ENCODE peak calls at places on chromosome 15, in four cellular contexts. G is GM10248, W is activated T-cell treated with anti-CD3 and anti-CD28 coated beads for 1 hour, Y is B cell. Z is an unnamed sample.

GRCh38 chr15:75107905-75108838 is 84.8 kb downstream of the PPCDC start:
- DNase-seq in Y (peak), W (peak), G (peak), Z (peak)

GRCh38 chr15:99371180-99372103 is 120.2 kb downstream of the LRRC28 start:
- DNase-seq in Y (no peak), G (peak), W (no peak), Z (peak)

GRCh38 chr15:99719096-99719541 is 14.1 kb downstream of the LYSMD4 start:
- DNase-seq in G (peak), Y (no peak), W (no peak), Z (peak)

GRCh38 chr15:20658024-20658423 is 116.4 kb upstream of the GOLGA6L6 start:
- DNase-seq in W (no peak), Y (no peak), G (no peak), Z (no peak)

GRCh38 chr15:52529289-52529929 is 729 bp upstream of the MYO5A start:
- DNase-seq in Y (no peak), G (peak), W (peak), Z (no peak)

GRCh38 chr15:70323111-70323851 is 225.6 kb upstream of the TLE3 start:
- DNase-seq in W (no peak), Y (no peak), G (no peak), Z (no peak)

GRCh38 chr15:69209661-69210060 is 49.2 kb downstream of the GLCE start:
- DNase-seq in Y (no peak), W (no peak), G (no peak), Z (no peak)

GRCh38 chr15:95169701-95170459 is 938.5 kb downstream of the MCTP2 start:
- DNase-seq in Y (no peak), W (no peak), G (no peak), Z (no peak)

GRCh38 chr15:34815836-34816235 is 20.5 kb upstream of the ACTC1 start:
- DNase-seq in Y (no peak), W (no peak), G (no peak), Z (no peak)

GRCh38 chr15:48565560-48566482 is 79.7 kb downstream of the FBN1 start:
- DNase-seq in W (no peak), Y (no peak), G (no peak), Z (no peak)

GRCh38 chr15:89912145-89912673 is 543 bp downstream of the ARPIN start:
- DNase-seq in W (no peak), Y (no peak), G (no peak), Z (no peak)

GRCh38 chr15:47394410-47394809 is 322.9 kb upstream of the SEMA6D start:
- DNase-seq in G (no peak), Y (no peak), W (no peak), Z (no peak)